ENCODE peak calls at places on chromosomes 11 and 22, in four cellular contexts. N, S, R and P are unnamed samples.

GRCh38 chr22:22682807-22683667 is 38.6 kb downstream of the GGTLC2 start:
- DNase-seq in S (no peak), N (no peak), R (no peak), P (no peak)

GRCh38 chr22:19991645-19992451 is 24.8 kb downstream of the ARVCF start:
- DNase-seq in R (no peak), S (no peak), N (no peak), P (no peak)

GRCh38 chr11:7571640-7572000 is 57.8 kb downstream of the PPFIBP2 start:
- DNase-seq in R (peak; percentile 47), S (peak; percentile 74), N (peak; percentile 64), P (no peak)

GRCh38 chr11:61193596-61193995 is 9.7 kb upstream of the PGA3 start:
- DNase-seq in N (no peak), R (no peak), S (no peak), P (no peak)

GRCh38 chr11:101470881-101471535 is 112.8 kb downstream of the TRPC6 start:
- DNase-seq in S (no peak), R (no peak), N (no peak), P (no peak)

GRCh38 chr11:47591764-47592163 is 2.4 kb downstream of the C1QTNF4 start:
- DNase-seq in S (no peak), R (no peak), N (no peak), P (no peak)

GRCh38 chr11:75534291-75535038 is 8.7 kb upstream of the GDPD5 start:
- DNase-seq in S (peak; percentile 29), R (no peak), N (no peak), P (no peak)

GRCh38 chr22:34055525-34056200 is 135.4 kb upstream of the LARGE1 start:
- DNase-seq in R (no peak), S (no peak), N (no peak), P (no peak)

GRCh38 chr11:121479839-121480238 is 27.1 kb upstream of the SORL1-AS1 start:
- DNase-seq in S (no peak), R (no peak), N (no peak), P (no peak)

GRCh38 chr22:27245056-27245455 is 556.5 kb downstream of the MN1 start:
- DNase-seq in N (no peak), R (no peak), S (no peak), P (no peak)

GRCh38 chr11:130478881-130479280 is 30.4 kb downstream of the ADAMTS15 start:
- DNase-seq in N (no peak), R (no peak), S (no peak), P (no peak)

GRCh38 chr22:49292909-49293308 is 534.8 kb downstream of the BRD1 start:
- DNase-seq in S (no peak), N (no peak), R (no peak), P (no peak)

GRCh38 chr11:8814209-8814922 is 96.6 kb upstream of the AKIP1 start:
- DNase-seq in S (peak; percentile 49), R (no peak), N (no peak), P (no peak)

DNA sequence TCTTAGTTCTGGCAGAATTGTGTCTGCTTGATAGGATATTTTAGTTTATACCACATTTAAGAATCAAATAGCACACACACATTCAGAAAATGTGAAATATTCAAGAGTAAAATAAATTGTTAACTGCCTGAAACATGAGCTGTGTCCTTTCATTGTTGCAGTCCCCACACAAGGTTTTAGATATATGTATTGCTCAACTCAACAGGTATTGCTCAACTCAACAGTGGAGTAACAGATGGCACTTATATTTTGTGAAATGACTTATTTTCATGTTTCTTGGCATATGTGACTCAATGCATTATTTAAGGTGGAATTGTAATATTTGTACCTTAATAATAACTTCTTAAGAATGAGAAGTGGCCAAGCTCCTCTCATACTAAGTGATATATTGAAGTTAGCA is 760.3 kb downstream of the CNTN5 start:
- DNase-seq in N (no peak), R (no peak), S (no peak), P (no peak)
- H3K27ac ChIP-seq in N (no peak overlapping the region), R (no peak overlapping the region), S (no peak overlapping the region), P (no peak overlapping the region)

DNA sequence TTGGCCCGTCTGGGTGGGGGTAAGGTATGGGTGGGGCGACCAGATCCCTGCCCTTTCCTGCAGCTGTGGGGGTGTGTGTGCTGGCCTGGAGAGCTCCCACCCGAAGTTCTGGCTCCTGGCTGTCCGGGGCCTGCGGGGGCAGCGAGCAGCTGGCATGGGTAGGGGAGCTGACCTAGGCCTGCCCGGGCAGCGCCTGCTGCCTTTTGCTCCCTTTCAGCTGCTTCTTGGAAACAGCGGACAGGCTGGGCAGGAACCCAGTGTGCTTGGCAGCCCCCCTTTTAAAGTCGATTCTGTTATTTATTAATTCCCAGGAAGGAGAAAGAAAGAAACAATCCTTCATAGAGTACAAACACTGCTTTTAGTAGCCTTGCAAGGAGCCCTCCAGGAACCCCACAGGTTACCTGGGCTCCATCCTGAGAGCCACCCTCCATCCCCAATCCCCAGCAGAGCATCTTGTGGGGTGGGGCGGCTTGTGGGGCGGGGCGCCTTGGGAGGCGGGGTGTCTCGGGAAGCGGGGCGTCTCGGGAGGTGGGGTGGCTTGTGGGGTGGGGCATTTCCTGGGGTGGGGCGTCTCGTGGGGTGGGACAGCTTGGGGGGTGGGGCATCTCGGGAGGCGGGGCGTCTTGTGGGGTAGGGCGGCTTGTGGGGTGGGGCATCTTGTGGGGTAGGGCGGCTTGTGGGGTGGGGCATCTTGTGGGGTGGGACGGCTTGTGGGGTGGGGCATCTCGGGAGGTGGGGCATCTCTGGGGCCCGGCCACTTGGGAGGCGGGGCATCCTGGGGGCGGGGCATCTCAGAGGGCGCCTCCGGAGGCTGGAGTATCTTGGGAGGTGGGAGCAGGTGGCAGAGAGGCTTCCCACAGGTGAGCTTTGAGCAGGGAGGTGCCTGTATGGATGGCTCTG is 7.0 kb downstream of the CD81 start:
- DNase-seq in S (no peak), R (no peak), N (no peak), P (no peak)
- H3K4me1 ChIP-seq in S (no peaks in the 10 kb centered on the region), R (peaks cover 63% of the 10 kb centered on the region), N (peaks cover 13% of the 10 kb centered on the region), P (peaks cover 72% of the 10 kb centered on the region)

DNA sequence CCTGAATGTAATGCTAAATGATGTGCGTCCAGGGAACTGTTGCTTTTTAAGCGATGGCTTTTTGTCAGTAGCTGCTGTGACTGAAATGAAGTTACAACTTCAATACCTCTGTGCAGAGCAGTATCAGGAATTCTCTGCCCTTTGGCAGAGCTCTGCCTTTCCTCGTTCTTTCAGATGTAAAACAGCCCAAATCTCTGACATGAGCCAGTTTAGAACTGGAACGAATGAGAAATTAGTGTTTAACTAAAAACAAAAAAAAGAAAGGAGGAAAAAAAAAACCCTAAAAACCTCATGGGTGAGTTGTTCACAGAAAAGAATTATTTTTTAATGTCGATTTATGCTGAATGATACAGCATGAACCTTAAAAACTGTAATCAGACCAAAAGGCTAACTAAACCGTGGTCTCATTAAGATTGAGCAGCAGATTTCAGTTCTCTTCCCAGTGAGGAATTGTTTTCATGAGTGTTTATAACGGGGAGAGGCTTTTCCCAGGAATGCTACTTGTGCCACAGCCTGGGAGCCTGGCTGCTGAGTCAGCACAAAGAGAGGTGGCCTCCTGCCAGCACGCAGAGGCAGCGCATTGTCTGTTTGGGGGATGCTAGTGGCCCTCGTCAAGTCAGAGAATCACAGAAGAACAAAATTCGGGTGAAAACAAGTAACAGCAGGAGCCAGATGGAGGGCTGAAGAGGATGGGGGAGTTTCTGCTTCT is 146.2 kb upstream of the RASSF10 start:
- DNase-seq in R (no peak), N (peak; percentile 38), S (no peak), P (no peak)
- H3K27ac ChIP-seq in R (no peak overlapping the region), N (peak overlapping the region; percentile 81), S (no peak overlapping the region), P (peak overlapping the region; percentile 67)

GRCh38 chr22:46113910-46114517 is 36.3 kb upstream of the PPARA start:
- DNase-seq in N (no peak), R (no peak), S (no peak), P (peak; percentile 83)
- H3K4me1 ChIP-seq in N (no peaks in the 10 kb centered on the region), R (peaks cover 80% of the 10 kb centered on the region), S (peaks cover 3% of the 10 kb centered on the region), P (peaks cover 66% of the 10 kb centered on the region)

GRCh38 chr11:67390947-67391303 is 861 bp upstream of the RAD9A start:
- DNase-seq in R (no peak), S (no peak), N (no peak), P (no peak)

GRCh38 chr11:67393437-67393836 is 1.7 kb downstream of the RAD9A start:
- DNase-seq in S (no peak), R (no peak), N (no peak), P (no peak)

GRCh38 chr11:67391304-67392181 is at the start of gene RAD9A:
- DNase-seq in N (peak; percentile 96), R (peak; percentile 36), S (peak; percentile 94), P (peak; percentile 94)

GRCh38 chr11:67393990-67394389 is 2.2 kb downstream of the RAD9A start:
- DNase-seq in R (no peak), S (no peak), N (no peak), P (no peak)

DNA sequence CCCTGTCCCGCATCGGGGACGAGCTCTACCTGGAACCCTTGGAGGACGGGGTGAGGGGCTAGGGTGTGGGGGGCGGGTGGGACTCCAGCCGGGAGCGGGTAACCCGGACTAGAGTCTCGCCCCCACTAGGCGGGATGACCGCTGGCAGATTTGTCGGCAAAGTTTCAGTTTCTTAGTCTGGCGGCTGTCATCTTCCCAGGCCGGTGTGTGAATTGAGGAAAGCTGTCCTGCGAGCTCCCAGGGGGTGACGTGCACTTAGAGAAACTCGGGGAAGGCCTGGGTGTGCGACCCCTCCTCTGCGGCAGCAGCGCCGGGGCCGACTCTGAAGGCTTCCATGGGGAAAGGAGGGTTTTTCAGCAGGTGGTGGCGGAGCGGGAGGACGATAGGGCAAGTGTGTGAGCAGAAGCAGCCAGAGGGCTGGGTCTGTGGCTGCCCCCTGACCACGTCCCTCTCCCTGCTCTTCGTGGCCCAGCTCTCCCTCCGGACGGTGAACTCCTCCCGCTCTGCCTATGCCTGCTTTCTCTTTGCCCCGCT is 463 bp downstream of the RAD9A start:
- DNase-seq in N (no peak), R (no peak), S (peak; percentile 43), P (no peak)
- H3K27ac ChIP-seq in N (peak overlapping the region; percentile 80), R (peak overlapping the region; percentile 88), S (no peak overlapping the region), P (peak overlapping the region; percentile 84)

DNA sequence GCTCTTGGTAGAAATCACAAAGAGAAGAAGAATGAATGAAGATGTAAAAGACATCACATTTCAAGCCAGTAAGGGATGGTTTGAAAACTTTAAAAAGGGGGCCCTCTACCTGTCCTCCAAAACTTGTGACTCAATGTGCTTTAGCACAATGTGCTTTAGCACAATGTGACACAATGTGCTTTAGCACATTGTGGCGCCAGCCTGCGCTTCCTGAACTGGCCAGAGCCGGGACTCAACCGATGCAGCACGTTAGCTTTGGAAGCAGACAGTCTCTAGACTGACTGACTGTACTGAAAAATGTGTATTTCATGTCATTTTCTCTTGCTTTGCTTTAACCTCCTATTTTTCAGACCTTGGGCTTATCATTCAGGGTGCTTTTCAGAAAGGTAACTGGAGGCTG is 63.5 kb downstream of the FAM83F start:
- DNase-seq in N (no peak), S (no peak), R (no peak), P (peak; percentile 43)
- H3K4me1 ChIP-seq in N (no peaks in the 10 kb centered on the region), S (peaks cover 18% of the 10 kb centered on the region), R (no peaks in the 10 kb centered on the region), P (peaks cover 38% of the 10 kb centered on the region)

DNA sequence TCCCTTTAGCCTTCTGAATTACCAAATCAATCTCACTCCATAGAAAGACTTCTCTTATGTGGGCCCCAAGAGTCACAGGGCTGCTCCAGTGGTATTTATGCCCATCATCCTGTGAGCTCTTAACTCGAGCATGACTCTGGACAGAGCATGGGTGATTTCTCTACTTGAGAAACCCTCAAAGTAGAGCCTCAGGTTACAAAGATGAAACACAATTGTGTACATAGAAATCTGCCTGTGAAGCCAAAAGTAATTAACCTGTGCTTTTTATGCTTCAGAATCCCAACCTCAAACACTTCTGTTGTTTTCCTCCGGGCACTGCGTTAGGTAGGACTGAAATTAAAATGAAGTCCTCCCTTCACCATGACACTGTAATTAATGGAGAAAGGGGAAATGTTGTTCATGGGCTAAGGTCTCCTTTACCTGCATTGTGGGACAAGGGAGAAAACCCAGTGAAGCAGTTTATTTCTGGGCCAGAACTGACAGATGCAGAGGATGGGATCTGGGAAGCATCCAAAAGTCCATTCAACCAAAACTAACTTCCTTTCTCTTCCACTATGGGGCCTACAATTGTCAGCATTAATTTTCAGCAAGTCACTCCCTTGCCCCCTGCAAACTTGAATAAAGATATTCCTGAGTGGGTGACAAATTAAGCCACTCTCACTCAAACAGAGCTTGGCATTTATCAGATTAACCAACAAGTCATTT is 24.1 kb upstream of the POU2AF1 start:
- DNase-seq in N (no peak), S (no peak), R (no peak), P (no peak)
- H3K27ac ChIP-seq in N (no peak overlapping the region), S (no peak overlapping the region), R (no peak overlapping the region), P (no peak overlapping the region)